ENCODE peak calls at places on chromosomes 11 and 22, in ten cellular contexts. M is CD4-positive, CD25-positive, alpha-beta regulatory T cell; W is neural progenitor cell; O is AG09319; X is activated CD4-positive, alpha-beta T cell treated with anti-CD3 and anti-CD28 coated beads for 36 hours; Q is sigmoid colon; Y is RCC 7860; K is globus pallidus; F is substantia nigra; N is amniotic stem cell. G is an unnamed sample.

GRCh38 chr22:33299245-33299956 is 241.2 kb upstream of the SYN3 start:
- DNase-seq in X (no peak), K (no peak), M (no peak), O (no peak), N (no peak), W (peak), Q (no peak), Y (peak), F (no peak), G (no peak)

GRCh38 chr11:15379483-15379882 is 264.8 kb downstream of the INSC start:
- DNase-seq in X (no peak), N (no peak), F (no peak), K (no peak), Y (no peak), M (no peak), W (peak), Q (no peak), O (no peak), G (no peak)

GRCh38 chr22:37211853-37212173 is 464 bp downstream of the SSTR3 start:
- DNase-seq in K (no peak), Y (no peak), O (no peak), W (no peak), N (no peak), Q (peak), M (no peak), X (peak), F (no peak), G (no peak)

GRCh38 chr22:24953294-24954113 is 988 bp downstream of the KIAA1671 start:
- DNase-seq in N (no peak), O (no peak), F (no peak), X (peak), W (peak), M (no peak), K (no peak), Q (peak), Y (no peak), G (no peak)

GRCh38 chr11:2833051-2833937 is 52.3 kb downstream of the CDKN1C start:
- DNase-seq in W (no peak), X (no peak), O (no peak), F (no peak), K (no peak), N (no peak), M (no peak), Y (no peak), Q (no peak), G (no peak)

GRCh38 chr22:38618682-38619081 is 37.5 kb downstream of the FAM227A start:
- DNase-seq in N (no peak), M (no peak), X (no peak), O (no peak), Y (no peak), F (no peak), K (no peak), W (no peak), Q (no peak), G (no peak)

GRCh38 chr11:1747753-1748466 is 2.5 kb downstream of the IFITM10 start:
- DNase-seq in F (peak), O (no peak), K (no peak), X (peak), N (no peak), Q (peak), Y (no peak), M (no peak), W (no peak), G (peak)

GRCh38 chr11:66338276-66339162 is 2.3 kb upstream of the RIN1 start:
- DNase-seq in X (no peak), N (no peak), F (no peak), O (no peak), W (no peak), M (no peak), Y (no peak), Q (peak), K (no peak), G (no peak)

GRCh38 chr22:38311331-38311635 is 6.0 kb downstream of the CSNK1E start:
- DNase-seq in M (peak), N (no peak), W (no peak), Q (no peak), O (no peak), K (no peak), X (no peak), Y (no peak), F (no peak), G (no peak)

G was measured in RWPE2.